ENCODE peak calls at places on chromosomes 5 and 9, in five cellular contexts. L is HCT116, X is spleen, Q is GM12892, U is GM12891. A is an unnamed sample.

GRCh38 chr5:93246093-93246855 is 334.7 kb downstream of the NR2F1-AS1 start:
- DNase-seq in L (no peak), X (no peak), Q (no peak), U (no peak), A (no peak)

GRCh38 chr9:108217601-108218190 is 638.1 kb downstream of the ACTL7B start:
- DNase-seq in L (no peak), X (no peak), Q (no peak), U (no peak), A (no peak)

GRCh38 chr5:136729901-136730355 is 364.6 kb upstream of the TRPC7 start:
- DNase-seq in L (peak; percentile 34), X (no peak), Q (no peak), U (no peak), A (no peak)

GRCh38 chr9:134061688-134062371 is 6.0 kb downstream of the BRD3 start:
- DNase-seq in L (no peak), X (peak; percentile 72), Q (no peak), U (no peak), A (no peak)

GRCh38 chr5:120124961-120125360 is 339.1 kb upstream of the PRR16 start:
- DNase-seq in L (no peak), X (no peak), Q (no peak), U (no peak), A (no peak)

GRCh38 chr5:127683006-127683405 is 20.2 kb upstream of the CCDC192 start:
- DNase-seq in L (no peak), X (no peak), Q (no peak), U (no peak), A (no peak)

GRCh38 chr5:176531902-176532493 is 5.2 kb downstream of the RNF44 start:
- DNase-seq in L (no peak), X (peak; percentile 84), Q (no peak), U (no peak), A (no peak)

GRCh38 chr9:118170032-118170955 is 466.1 kb downstream of the TLR4 start:
- DNase-seq in L (no peak), X (no peak), Q (no peak), U (no peak), A (peak; percentile 10)

GRCh38 chr9:122309861-122310260 is 45.2 kb downstream of the MRRF start:
- DNase-seq in L (no peak), X (no peak), Q (no peak), U (no peak), A (no peak)

GRCh38 chr5:76547242-76547890 is 75.8 kb downstream of the F2RL2 start:
- DNase-seq in L (no peak), X (no peak), Q (no peak), U (peak; percentile 24), A (no peak)

GRCh38 chr5:149130121-149130931 is 11.0 kb upstream of the ABLIM3 start:
- DNase-seq in L (no peak), X (no peak), Q (no peak), U (no peak), A (no peak)

GRCh38 chr9:114884787-114885452 is 45.5 kb downstream of the TNFSF8 start:
- DNase-seq in L (no peak), X (no peak), Q (no peak), U (no peak), A (no peak)

GRCh38 chr5:56313596-56313995 is 80.5 kb upstream of the ANKRD55 start:
- DNase-seq in L (no peak), X (no peak), Q (no peak), U (no peak), A (no peak)

GRCh38 chr5:95996904-95997751 is 35.5 kb upstream of the ELL2 start:
- DNase-seq in L (no peak), X (no peak), Q (no peak), U (no peak), A (no peak)

GRCh38 chr5:111772456-111772855 is 15.5 kb upstream of the NREP start:
- DNase-seq in L (no peak), X (no peak), Q (no peak), U (no peak), A (no peak)

GRCh38 chr5:1815881-1816292 is 14.7 kb downstream of the NDUFS6 start:
- DNase-seq in L (no peak), X (peak; percentile 58), Q (no peak), U (no peak), A (no peak)

GRCh38 chr5:36442796-36443195 is 141.1 kb upstream of the RANBP3L start:
- DNase-seq in L (no peak), X (no peak), Q (no peak), U (no peak), A (no peak)

GRCh38 chr5:61322738-61323429 is 9.2 kb upstream of the ZSWIM6 start:
- DNase-seq in L (no peak), X (no peak), Q (no peak), U (no peak), A (no peak)

GRCh38 chr9:115369322-115369957 is 251.5 kb upstream of the TNC start:
- DNase-seq in L (no peak), X (no peak), Q (no peak), U (no peak), A (no peak)

GRCh38 chr5:115657125-115657882 is 31.5 kb upstream of the TMED7 start:
- DNase-seq in L (no peak), X (no peak), Q (no peak), U (no peak), A (no peak)

GRCh38 chr9:105291938-105292337 is 47.5 kb downstream of the SLC44A1 start:
- DNase-seq in L (no peak), X (no peak), Q (no peak), U (no peak), A (no peak)

GRCh38 chr5:124467745-124468144 is 278.7 kb downstream of the ZNF608 start:
- DNase-seq in L (no peak), X (no peak), Q (no peak), U (no peak), A (no peak)

GRCh38 chr9:108466238-108466637 is 389.5 kb downstream of the ACTL7B start:
- DNase-seq in L (no peak), X (no peak), Q (no peak), U (no peak), A (no peak)

GRCh38 chr5:24789631-24790354 is 145.0 kb upstream of the CDH10 start:
- DNase-seq in L (no peak), X (no peak), Q (no peak), U (no peak), A (no peak)

GRCh38 chr9:98831636-98832035 is 24.2 kb downstream of the GALNT12 start:
- DNase-seq in L (no peak), X (no peak), Q (no peak), U (no peak), A (no peak)

GRCh38 chr9:98832768-98833089 is 25.3 kb downstream of the GALNT12 start:
- DNase-seq in L (no peak), X (no peak), Q (no peak), U (no peak), A (no peak)

GRCh38 chr9:98833090-98833956 is 25.9 kb downstream of the GALNT12 start:
- DNase-seq in L (no peak), X (no peak), Q (no peak), U (no peak), A (no peak)

GRCh38 chr9:98836206-98836605 is 28.7 kb downstream of the GALNT12 start:
- DNase-seq in L (no peak), X (no peak), Q (no peak), U (no peak), A (no peak)

GRCh38 chr9:98834386-98834785 is 26.9 kb downstream of the GALNT12 start:
- DNase-seq in L (no peak), X (no peak), Q (no peak), U (no peak), A (no peak)
- TF ChIP-seq POLR2AphosphoS5 in L (no peak), X (no peak), Q (no peak), U (no peak), A (no peak)

DNA sequence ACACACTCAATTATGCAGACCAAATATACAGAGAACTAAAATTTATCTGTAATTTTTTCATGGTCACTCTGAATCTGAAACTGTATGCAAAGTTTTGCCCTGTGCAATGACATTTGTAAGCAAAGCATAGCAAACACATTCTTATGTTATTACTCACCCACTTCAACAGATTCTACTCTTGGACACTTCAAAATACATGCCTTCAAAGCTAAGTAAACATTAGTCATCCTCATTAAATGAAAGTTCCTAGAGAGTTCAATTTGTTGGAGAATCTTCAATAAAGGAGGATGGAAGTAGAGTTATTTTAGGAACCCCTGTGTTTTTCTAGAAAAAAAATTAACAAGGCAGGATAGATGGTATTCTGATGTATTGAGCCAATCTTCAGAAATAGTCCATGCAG is 639.7 kb upstream of the C9orf72 start:
- DNase-seq in L (peak; percentile 24), X (no peak), Q (no peak), U (no peak), A (no peak)
- TF ChIP-seq POLR2AphosphoS5 in L (no peak), X (no peak), Q (no peak), U (no peak), A (no peak)

DNA sequence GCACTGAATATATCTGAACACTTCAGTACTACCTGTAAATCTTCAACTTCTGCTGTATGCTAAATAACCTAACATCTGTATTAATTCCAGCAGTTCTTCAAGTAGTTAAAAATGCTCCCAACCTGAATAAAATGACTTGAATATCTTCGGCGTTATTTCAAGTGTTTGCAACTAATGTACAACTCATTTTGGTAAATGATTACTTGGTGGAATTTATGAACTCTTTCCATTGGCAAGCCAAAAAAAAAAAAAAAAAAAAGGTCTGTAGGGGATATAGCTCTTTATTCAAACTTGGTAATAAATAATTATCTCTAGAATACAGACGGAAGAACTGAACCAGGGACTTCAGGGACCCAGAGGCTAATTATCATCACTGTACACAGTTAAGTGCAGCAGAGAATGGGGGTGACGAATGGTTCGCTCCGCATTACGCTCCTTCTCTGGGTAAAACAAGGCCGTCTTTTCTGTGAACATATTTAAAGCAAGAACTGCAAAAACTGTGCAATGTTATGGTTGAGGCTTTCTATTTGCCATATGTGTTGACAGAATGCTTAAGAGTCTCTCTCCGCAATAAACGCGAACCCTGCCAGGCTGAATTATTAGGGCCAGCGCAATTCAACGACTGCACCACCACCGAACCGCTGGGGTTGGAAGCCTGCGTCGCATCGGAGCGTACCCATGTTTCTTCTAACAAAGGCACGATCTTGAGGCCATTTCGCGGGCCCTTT is 1.8 kb upstream of the ERBIN start:
- DNase-seq in L (no peak), X (no peak), Q (no peak), U (peak; percentile 15), A (no peak)
- TF ChIP-seq POLR2AphosphoS5 in L (no peak), X (no peak), Q (no peak), U (no peak), A (no peak)

GRCh38 chr5:158410976-158411375 is 552.0 kb upstream of the CLINT1 start:
- DNase-seq in L (no peak), X (no peak), Q (no peak), U (no peak), A (no peak)

GRCh38 chr5:158409507-158409906 is 550.6 kb upstream of the CLINT1 start:
- DNase-seq in L (no peak), X (no peak), Q (no peak), U (no peak), A (no peak)

GRCh38 chr5:158414780-158415179 is 555.8 kb upstream of the CLINT1 start:
- DNase-seq in L (no peak), X (no peak), Q (no peak), U (no peak), A (no peak)

GRCh38 chr5:158413125-158413680 is 554.3 kb upstream of the CLINT1 start:
- DNase-seq in L (no peak), X (no peak), Q (no peak), U (no peak), A (no peak)

DNA sequence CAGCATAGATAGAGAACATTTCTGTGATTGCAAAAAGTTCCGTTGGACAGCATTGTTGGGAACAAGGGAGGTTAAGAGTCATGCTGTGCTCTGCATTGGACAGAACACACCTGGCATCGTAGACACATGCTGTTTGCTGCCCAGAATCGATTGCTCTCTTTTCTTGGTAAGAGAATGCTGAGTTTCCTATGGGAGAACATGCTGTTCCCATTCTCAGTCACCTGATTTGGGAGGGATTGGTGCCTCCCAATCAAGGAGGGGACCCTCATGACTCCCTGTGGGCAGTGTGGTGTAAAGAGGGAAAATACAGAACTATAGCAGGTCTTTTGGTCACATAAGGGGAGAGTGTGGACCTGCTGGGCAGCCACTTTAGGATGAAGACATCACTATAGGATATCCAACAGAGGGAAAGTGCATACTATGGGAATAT is 555.4 kb upstream of the CLINT1 start:
- DNase-seq in L (no peak), X (no peak), Q (no peak), U (no peak), A (no peak)
- TF ChIP-seq POLR2AphosphoS5 in L (no peak), X (no peak), Q (no peak), U (no peak), A (no peak)